ENCODE peak calls at places on chromosomes 7 and 10, in ten cellular contexts. N is H9, Y is GM23338, H is fibroblast of lung, Q is hepatocyte, D is mammary epithelial cell, J is IMR-90, A is SK-N-SH, L is PC-9, B is HCT116. O is an unnamed sample.
A peak's percentile ranks its signal among the peaks of the same experiment; 100 is the strongest.

GRCh38 chr10:68106656-68107055 is 2.6 kb upstream of the MYPN start:
- DNase-seq in Q (no peak), A (no peak), Y (no peak), B (no peak), N (no peak), J (peak; percentile 95), H (peak; percentile 98), D (peak; percentile 89), L (no peak), O (no peak)

GRCh38 chr7:137081694-137082093 is 213.2 kb downstream of the CHRM2 start:
- DNase-seq in L (no peak), N (no peak), D (peak; percentile 55), J (peak; percentile 98), B (no peak), Y (no peak), Q (peak; percentile 23), A (peak; percentile 75), H (peak; percentile 99), O (no peak)

GRCh38 chr10:12337973-12338372 is 11.4 kb upstream of the CAMK1D start:
- DNase-seq in Y (no peak), A (no peak), N (no peak), L (no peak), Q (no peak), H (peak; percentile 87), B (no peak), D (no peak), J (peak; percentile 32), O (no peak)

GRCh38 chr10:3701490-3701889 is 83.5 kb downstream of the KLF6 start:
- DNase-seq in J (no peak), Y (no peak), Q (no peak), L (peak; percentile 6), B (no peak), N (no peak), D (peak; percentile 33), H (peak; percentile 60), A (no peak), O (no peak)

GRCh38 chr10:6225263-6225814 is 22.6 kb downstream of the PFKFB3 start:
- DNase-seq in A (peak; percentile 20), L (no peak), H (no peak), N (no peak), Q (no peak), D (no peak), Y (no peak), B (no peak), J (no peak), O (no peak)

GRCh38 chr7:155997431-155998327 is 185.4 kb upstream of the SHH start:
- DNase-seq in B (no peak), Y (no peak), L (no peak), J (no peak), H (no peak), N (peak; percentile 16), Q (no peak), A (no peak), D (no peak), O (no peak)

GRCh38 chr7:115724400-115725056 is 306.0 kb downstream of the TFEC start:
- DNase-seq in J (no peak), Y (no peak), D (no peak), N (no peak), Q (peak; percentile 6), A (no peak), B (no peak), L (peak; percentile 10), H (no peak), O (no peak)

GRCh38 chr10:103793920-103794883 is 61.2 kb downstream of the SH3PXD2A start:
- DNase-seq in Q (peak; percentile 88), J (no peak), N (no peak), A (no peak), H (no peak), B (no peak), L (no peak), Y (no peak), D (no peak), O (no peak)

GRCh38 chr7:10181996-10182395 is 791.7 kb upstream of the PHF14 start:
- DNase-seq in Y (no peak), N (no peak), D (no peak), H (no peak), B (no peak), A (no peak), L (no peak), J (no peak), Q (no peak), O (no peak)

GRCh38 chr10:119176166-119176565 is 2.4 kb downstream of the PRDX3 start:
- DNase-seq in A (no peak), J (no peak), B (no peak), H (no peak), L (no peak), D (no peak), Y (no peak), Q (peak; percentile 22), N (no peak), O (no peak)

DNA sequence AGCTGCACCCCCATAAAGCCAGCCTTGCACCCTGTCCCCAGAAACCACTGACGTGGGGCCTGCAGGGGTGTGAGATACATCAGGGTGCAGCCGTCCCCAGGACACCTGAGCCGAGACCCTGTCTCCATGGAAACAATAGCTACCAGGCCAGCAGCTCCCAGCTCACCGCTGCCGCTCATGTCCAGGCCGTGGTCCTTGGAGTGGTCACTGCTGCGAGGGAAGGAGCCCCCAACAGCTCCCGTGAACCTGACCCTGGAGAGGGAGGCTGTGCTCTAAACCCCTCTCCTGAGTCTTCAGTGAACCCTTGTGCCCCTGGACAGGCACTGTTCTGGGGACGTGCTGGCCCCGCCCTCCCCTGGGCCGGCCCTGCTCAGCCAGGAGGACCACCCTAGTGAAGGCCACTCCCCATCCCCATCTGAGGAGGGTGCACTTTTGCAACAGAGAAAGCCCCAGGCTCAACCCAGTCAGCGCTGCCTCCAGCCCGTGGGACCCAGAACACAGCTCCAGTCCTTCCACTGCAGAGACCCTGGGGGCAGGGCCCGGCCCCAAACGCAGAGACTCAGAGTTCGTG is 19.6 kb upstream of the INPP5A start:
- DNase-seq in D (no peak), Y (peak; percentile 44), Q (no peak), J (no peak), H (no peak), A (no peak), L (no peak), B (no peak), N (peak; percentile 68), O (no peak)
- H2AFZ ChIP-seq in D (no peak overlapping the region), Y (peak overlapping the region; percentile 78), Q (no peak overlapping the region), J (peak overlapping the region; percentile 82), H (no peak overlapping the region), A (no peak overlapping the region), L (no peak overlapping the region), B (no peak overlapping the region), N (no peak overlapping the region), O (no peak overlapping the region)

DNA sequence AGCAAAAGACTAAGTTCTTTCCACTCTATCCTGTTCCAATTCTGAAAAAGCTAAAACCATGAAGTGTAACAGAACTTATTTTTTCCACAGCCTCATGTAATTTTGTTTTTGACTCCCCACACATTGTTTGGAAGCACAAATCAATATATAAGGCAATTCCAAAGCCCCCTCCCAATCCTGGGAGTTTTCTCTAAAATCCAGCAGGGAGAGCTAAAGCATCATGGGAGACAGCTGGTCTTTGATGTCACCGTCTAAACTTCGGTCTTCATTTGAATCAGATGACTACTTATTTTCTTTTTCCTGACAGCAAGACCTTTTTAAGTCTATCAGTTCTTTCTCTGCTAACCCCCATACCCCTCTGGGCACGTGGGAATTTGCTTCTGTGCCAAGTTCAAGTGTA is 33.3 kb upstream of the PON1 start:
- DNase-seq in B (no peak), Q (no peak), J (no peak), H (no peak), N (no peak), L (no peak), D (no peak), Y (no peak), A (no peak), O (no peak)
- TF ChIP-seq CTCF in B (no peak), Q (no peak), J (peak; percentile 27), H (no peak), N (no peak), L (no peak), D (no peak), Y (peak; percentile 39), A (no peak), O (no peak)

GRCh38 chr7:83414947-83415346 is 234.0 kb downstream of the SEMA3E start:
- DNase-seq in L (no peak), H (no peak), B (no peak), Y (no peak), Q (no peak), A (no peak), D (no peak), J (no peak), N (no peak), O (no peak)
- H3K4me1 ChIP-seq in L (no peaks in the 10 kb centered on the region), H (no peaks in the 10 kb centered on the region), B (no peaks in the 10 kb centered on the region), Y (peaks cover 54% of the 10 kb centered on the region), Q (no peaks in the 10 kb centered on the region), A (peaks cover 4% of the 10 kb centered on the region), D (peaks cover 9% of the 10 kb centered on the region), J (no peaks in the 10 kb centered on the region), N (no peaks in the 10 kb centered on the region), O (no peaks in the 10 kb centered on the region)

GRCh38 chr7:101109368-101109767 is 17.5 kb upstream of the SERPINE1 start:
- DNase-seq in A (no peak), D (no peak), Q (no peak), N (no peak), L (no peak), Y (no peak), H (no peak), B (no peak), J (no peak), O (no peak)

GRCh38 chr7:101111261-101111660 is 15.6 kb upstream of the SERPINE1 start:
- DNase-seq in L (no peak), A (no peak), B (no peak), Y (no peak), N (no peak), Q (no peak), J (no peak), H (no peak), D (no peak), O (no peak)

GRCh38 chr7:101106387-101106786 is 20.5 kb upstream of the SERPINE1 start:
- DNase-seq in A (no peak), Q (no peak), B (no peak), N (no peak), J (no peak), H (no peak), Y (no peak), L (no peak), D (no peak), O (no peak)

GRCh38 chr7:101108330-101108857 is 18.5 kb upstream of the SERPINE1 start:
- DNase-seq in L (peak; percentile 50), A (no peak), N (no peak), Q (no peak), B (no peak), Y (no peak), J (no peak), D (peak; percentile 38), H (peak; percentile 65), O (no peak)

DNA sequence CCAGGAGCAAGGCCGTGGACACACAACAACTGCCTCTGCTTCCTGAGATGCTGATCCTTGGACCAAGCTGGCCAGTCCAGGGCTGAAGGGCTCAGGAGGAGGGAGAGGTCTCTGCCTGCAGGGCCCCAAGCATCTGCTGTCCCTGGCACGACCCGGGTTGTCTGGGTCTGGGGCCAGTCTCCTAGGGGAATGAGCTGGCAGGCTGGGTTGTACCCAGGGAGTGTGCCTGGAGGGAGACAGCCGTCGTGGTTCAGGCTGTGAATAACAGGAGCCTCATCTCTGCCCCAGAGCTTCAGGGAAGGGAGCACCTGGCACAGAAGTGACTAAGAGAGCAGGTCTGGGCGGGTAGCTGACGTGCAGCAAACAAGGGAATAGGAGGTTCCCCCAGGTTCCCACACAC is 17.9 kb upstream of the SERPINE1 start:
- DNase-seq in L (peak; percentile 86), D (peak; percentile 98), H (no peak), Y (no peak), J (no peak), N (no peak), B (no peak), Q (no peak), A (peak; percentile 44), O (no peak)
- H2AFZ ChIP-seq in L (no peak overlapping the region), D (peak overlapping the region; percentile 57), H (no peak overlapping the region), Y (peak overlapping the region; percentile 18), J (peak overlapping the region; percentile 75), N (no peak overlapping the region), B (no peak overlapping the region), Q (no peak overlapping the region), A (peak overlapping the region; percentile 17), O (no peak overlapping the region)

O was measured in OCI-LY7.